ENCODE peak calls at places on chromosomes 7 and 10, in nine cellular contexts. Y is T1000; S is NCI-H1092; Q is stimulated activated CD4-positive, alpha-beta T cell treated with anti-CD3 and anti-CD28 coated beads, TNF-alpha, amount 100 ng/mL, for 48 hours; U is RCC 7860; R is left colon; A is activated naive CD4-positive, alpha-beta T cell; X is neural progenitor cell; Z is Panc1. B is an unnamed sample.

GRCh38 chr7:158614695-158615094 is 27.1 kb upstream of the PTPRN2 start:
- DNase-seq in A (no peak), Q (no peak), Z (no peak), X (no peak), S (no peak), R (no peak), U (no peak), Y (no peak), B (no peak)

GRCh38 chr10:97684866-97685394 is 2.1 kb downstream of the AVPI1 start:
- DNase-seq in U (no peak), S (no peak), Z (no peak), A (no peak), Y (no peak), Q (no peak), R (no peak), X (no peak), B (no peak)

GRCh38 chr7:55099086-55099831 is 80.4 kb downstream of the EGFR start:
- DNase-seq in Q (no peak), S (no peak), X (no peak), Z (no peak), U (no peak), R (no peak), A (no peak), Y (no peak), B (peak)

GRCh38 chr7:30817060-30817770 is 46.0 kb downstream of the MINDY4 start:
- DNase-seq in A (no peak), X (no peak), Z (no peak), R (no peak), U (no peak), Y (no peak), Q (no peak), S (no peak), B (no peak)

GRCh38 chr7:24129597-24129996 is 154.4 kb upstream of the NPY start:
- DNase-seq in Y (peak), Z (no peak), Q (no peak), U (peak), X (no peak), S (no peak), R (no peak), A (no peak), B (no peak)

GRCh38 chr10:130109796-130110235 is 814 bp downstream of the C10orf143 start:
- DNase-seq in Y (peak), X (peak), Q (peak), R (peak), S (peak), U (peak), Z (peak), A (peak), B (peak)

GRCh38 chr10:126609566-126609965 is 60.9 kb downstream of the C10orf90 start:
- DNase-seq in U (no peak), Q (no peak), A (no peak), S (no peak), X (no peak), Z (no peak), R (no peak), Y (no peak), B (peak)

GRCh38 chr7:2016021-2016631 is 216.6 kb downstream of the MAD1L1 start:
- DNase-seq in Y (no peak), Z (no peak), X (no peak), Q (no peak), U (no peak), A (no peak), R (peak), S (no peak), B (no peak)

GRCh38 chr7:93949468-93949867 is 27.9 kb downstream of the GNG11 start:
- DNase-seq in S (no peak), X (no peak), U (peak), Y (peak), Q (no peak), R (no peak), A (no peak), Z (no peak), B (no peak)

GRCh38 chr7:937851-938484 is 16.5 kb downstream of the ADAP1 start:
- DNase-seq in Y (no peak), U (no peak), Q (no peak), Z (no peak), A (no peak), S (no peak), R (peak), X (no peak), B (no peak)

GRCh38 chr7:44240983-44241510 is 40.3 kb downstream of the YKT6 start:
- DNase-seq in S (peak), X (peak), R (peak), Y (peak), Z (peak), A (peak), Q (peak), U (peak), B (peak)